ENCODE peak calls at places on chromosomes 5 and 9, in nine cellular contexts. C is HuH-7.5; W is SW480; N is neural crest cell; M is M059J; G is effector memory CD4-positive, alpha-beta T cell; V is foreskin melanocyte; F is activated T-helper 1 cell treated with anti-CD3 and anti-CD28 coated beads, Interleukin-12 subunit alpha, Interleukin-12 subunit beta, Interleukin-2, Interleukin-4 antibody, amounts not matched to agents 30 ng/mL and 10 ng/mL and 1 ng/mL, durations not matched to agents 14 hours and 24 hours and 36 hours; P is GM03348. Q is an unnamed sample.

GRCh38 chr5:54311178-54311811 is 922 bp upstream of the ARL15 start:
- DNase-seq in C (no peak), W (peak), N (no peak), M (peak), G (no peak), V (peak), F (no peak), P (peak), Q (no peak)

GRCh38 chr9:114899461-114899860 is 30.9 kb downstream of the TNFSF8 start:
- DNase-seq in C (no peak), W (no peak), N (no peak), M (peak), G (no peak), V (no peak), F (no peak), P (no peak), Q (no peak)

GRCh38 chr9:136268776-136269175 is 23.2 kb upstream of the QSOX2 start:
- DNase-seq in C (no peak), W (no peak), N (no peak), M (no peak), G (no peak), V (no peak), F (no peak), P (no peak), Q (no peak)

GRCh38 chr9:109912082-109912581 is 132.1 kb downstream of the PALM2AKAP2 start:
- DNase-seq in C (no peak), W (no peak), N (no peak), M (peak), G (no peak), V (no peak), F (no peak), P (peak), Q (no peak)

GRCh38 chr5:127875235-127876021 is 172.2 kb downstream of the CCDC192 start:
- DNase-seq in C (peak), W (peak), N (peak), M (peak), G (no peak), V (peak), F (peak), P (no peak), Q (peak)

GRCh38 chr9:12640866-12641636 is 52.1 kb upstream of the TYRP1 start:
- DNase-seq in C (no peak), W (no peak), N (no peak), M (peak), G (no peak), V (no peak), F (no peak), P (no peak), Q (peak)

GRCh38 chr9:76730795-76731194 is 33.4 kb upstream of the PCA3 start:
- DNase-seq in C (no peak), W (no peak), N (no peak), M (no peak), G (no peak), V (no peak), F (no peak), P (no peak), Q (no peak)

GRCh38 chr9:123339666-123340414 is 16.2 kb upstream of the CRB2 start:
- DNase-seq in C (no peak), W (no peak), N (no peak), M (peak), G (no peak), V (peak), F (peak), P (no peak), Q (no peak)

GRCh38 chr5:86118542-86118941 is 499.2 kb upstream of the COX7C start:
- DNase-seq in C (peak), W (peak), N (no peak), M (no peak), G (no peak), V (no peak), F (no peak), P (no peak), Q (no peak)

GRCh38 chr5:104353371-104353770 is 790.8 kb upstream of the NUDT12 start:
- DNase-seq in C (no peak), W (peak), N (no peak), M (peak), G (no peak), V (no peak), F (no peak), P (no peak), Q (no peak)

GRCh38 chr9:76456202-76456926 is 2.6 kb upstream of the GCNT1 start:
- DNase-seq in C (peak), W (peak), N (no peak), M (peak), G (no peak), V (no peak), F (peak), P (peak), Q (peak)

GRCh38 chr9:113621309-113621791 is 157.8 kb downstream of the RGS3 start:
- DNase-seq in C (no peak), W (no peak), N (no peak), M (peak), G (no peak), V (peak), F (no peak), P (peak), Q (no peak)

GRCh38 chr9:122036988-122037387 is 56.1 kb downstream of the TTLL11 start:
- DNase-seq in C (no peak), W (no peak), N (no peak), M (peak), G (no peak), V (peak), F (no peak), P (peak), Q (no peak)

Q was measured in NCI-H1436.